ENCODE peak calls at places on chromosome X, in eight cellular contexts. J is Right ventricle myocardium superior; N is HT-29; B is HFF-Myc; L is HFFc6; E is activated CD8-positive, alpha-beta T cell treated with anti-CD3 and anti-CD28 coated beads for 36 hours; H is heart left ventricle; Z is AG09319. P is an unnamed sample.

GRCh38 chrX:67546496-67547423 is 2.9 kb downstream of the AR start:
- DNase-seq in E (no peak), B (no peak), N (no peak), L (no peak), Z (no peak), J (peak), H (no peak), P (no peak)

GRCh38 chrX:68506649-68507048 is 7.8 kb downstream of the YIPF6 start:
- DNase-seq in N (no peak), L (no peak), H (no peak), B (no peak), E (no peak), Z (no peak), J (no peak), P (no peak)

GRCh38 chrX:1488141-1488540 is 35.4 kb upstream of the ASMTL start:
- DNase-seq in B (no peak), Z (no peak), E (no peak), N (no peak), H (no peak), L (no peak), J (no peak), P (no peak)

GRCh38 chrX:115690554-115691216 is 129.7 kb downstream of the PLS3 start:
- DNase-seq in B (peak), E (peak), Z (peak), L (peak), H (peak), N (peak), J (no peak), P (peak)

GRCh38 chrX:7147978-7148824 is at the start of gene PUDP:
- DNase-seq in Z (peak), L (peak), H (peak), J (peak), N (peak), B (no peak), E (peak), P (peak)

GRCh38 chrX:73068467-73069364 is 10.6 kb downstream of the PABPC1L2A start:
- DNase-seq in E (no peak), Z (no peak), H (no peak), N (no peak), J (no peak), L (no peak), B (no peak), P (no peak)

GRCh38 chrX:350148-350533 is 31.5 kb upstream of the GTPBP6 start:
- DNase-seq in N (no peak), E (no peak), B (no peak), L (no peak), J (peak), H (no peak), Z (no peak), P (no peak)

GRCh38 chrX:70168238-70169188 is 8.8 kb upstream of the DGAT2L6 start:
- DNase-seq in B (peak), N (peak), Z (peak), L (peak), E (no peak), J (no peak), H (no peak), P (peak)

GRCh38 chrX:3227526-3227925 is 118.9 kb downstream of the MXRA5 start:
- DNase-seq in J (no peak), Z (no peak), H (no peak), L (no peak), E (no peak), N (no peak), B (no peak), P (no peak)

GRCh38 chrX:50638123-50638522 is 167.5 kb upstream of the DGKK start:
- DNase-seq in H (peak), E (peak), B (no peak), Z (no peak), N (no peak), J (peak), L (no peak), P (peak)

GRCh38 chrX:108437789-108438623 is at the start of gene COL4A6:
- DNase-seq in J (peak), E (no peak), Z (no peak), N (no peak), L (no peak), H (no peak), B (no peak), P (peak)

GRCh38 chrX:31499120-31499519 is 427.3 kb upstream of the FTHL17 start:
- DNase-seq in E (no peak), Z (no peak), L (peak), H (no peak), J (no peak), N (no peak), B (peak), P (peak)

GRCh38 chrX:68914337-68914989 is 85.6 kb downstream of the EFNB1 start:
- DNase-seq in N (no peak), B (no peak), E (no peak), L (no peak), Z (no peak), J (no peak), H (no peak), P (no peak)

GRCh38 chrX:11105080-11105479 is 6.1 kb upstream of the HCCS start:
- DNase-seq in J (no peak), E (no peak), B (no peak), H (no peak), L (peak), Z (no peak), N (no peak), P (no peak)

GRCh38 chrX:37350034-37350365 is 836 bp downstream of the PRRG1 start:
- DNase-seq in J (peak), N (peak), Z (no peak), H (peak), L (no peak), B (no peak), E (no peak), P (peak)

GRCh38 chrX:37609727-37610126 is 38.3 kb downstream of the LANCL3 start:
- DNase-seq in L (no peak), Z (no peak), H (no peak), B (no peak), N (no peak), J (no peak), E (no peak), P (no peak)

GRCh38 chrX:2374086-2374485 is 126.7 kb downstream of the DHRSX start:
- DNase-seq in J (no peak), E (no peak), Z (peak), N (no peak), B (no peak), H (no peak), L (peak), P (no peak)

GRCh38 chrX:6909396-6909795 is 238.1 kb upstream of the STS start:
- DNase-seq in J (no peak), H (no peak), E (no peak), Z (no peak), L (no peak), N (no peak), B (no peak), P (no peak)

GRCh38 chrX:27964432-27964831 is 16.8 kb downstream of the DCAF8L1 start:
- DNase-seq in B (no peak), H (no peak), L (no peak), N (peak), J (no peak), E (no peak), Z (no peak), P (no peak)

GRCh38 chrX:132648870-132649269 is 160.0 kb upstream of the MBNL3 start:
- DNase-seq in J (no peak), H (no peak), B (no peak), Z (no peak), L (no peak), E (no peak), N (no peak), P (peak)

GRCh38 chrX:17553451-17553850 is 178.5 kb downstream of the NHS start:
- DNase-seq in H (no peak), L (peak), B (no peak), E (no peak), N (peak), Z (no peak), J (no peak), P (no peak)

GRCh38 chrX:85988353-85988752 is 59.0 kb downstream of the CHM start:
- DNase-seq in L (no peak), H (no peak), Z (no peak), J (no peak), N (no peak), B (no peak), E (no peak), P (no peak)

GRCh38 chrX:20547649-20548051 is 280.9 kb upstream of the RPS6KA3 start:
- DNase-seq in J (peak), E (peak), N (peak), B (no peak), H (no peak), Z (peak), L (peak), P (no peak)

GRCh38 chrX:140762061-140762460 is 52.5 kb downstream of the LINC00632 start:
- DNase-seq in Z (peak), H (peak), J (no peak), E (peak), N (peak), B (no peak), L (peak), P (peak)

GRCh38 chrX:10189317-10190268 is 32.8 kb downstream of the CLCN4 start:
- DNase-seq in L (peak), E (peak), B (no peak), N (peak), J (peak), H (peak), Z (no peak), P (peak)

GRCh38 chrX:153865685-153866084 is 20.3 kb downstream of the L1CAM start:
- DNase-seq in J (no peak), Z (no peak), L (no peak), N (no peak), B (no peak), H (no peak), E (no peak), P (no peak)

GRCh38 chrX:121000589-121000988 is 15.0 kb upstream of the CT47A1 start:
- DNase-seq in E (no peak), J (no peak), N (peak), H (no peak), L (no peak), B (no peak), Z (no peak), P (no peak)

GRCh38 chrX:63918611-63919010 is 133.6 kb upstream of the ARHGEF9 start:
- DNase-seq in N (peak), Z (no peak), H (no peak), E (no peak), B (no peak), L (peak), J (no peak), P (peak)

GRCh38 chrX:46788902-46789301 is 30.0 kb upstream of the SLC9A7 start:
- DNase-seq in N (no peak), B (no peak), L (peak), J (no peak), H (no peak), Z (no peak), E (no peak), P (no peak)

P was measured in cardiac muscle cell.